ENCODE peak calls at places on chromosomes 4 and X, in nine cellular contexts. V, H, O, Z, F, L, I, J and B are unnamed samples.

GRCh38 chr4:2081540-2081939 is 22.4 kb downstream of the NAT8L start:
- DNase-seq in V (no peak), H (no peak), O (no peak), Z (no peak), F (no peak), L (no peak), I (peak), J (no peak), B (no peak)

GRCh38 chr4:38902695-38903094 is 35.1 kb downstream of the FAM114A1 start:
- DNase-seq in V (no peak), H (peak), O (no peak), Z (no peak), F (no peak), L (no peak), I (no peak), J (peak), B (no peak)

GRCh38 chr4:145153181-145153903 is 27.0 kb downstream of the OTUD4 start:
- DNase-seq in V (no peak), H (no peak), O (no peak), Z (no peak), F (no peak), L (no peak), I (no peak), J (no peak), B (no peak)

GRCh38 chrX:119604778-119605177 is 1.4 kb downstream of the NKRF start:
- DNase-seq in V (no peak), H (no peak), O (no peak), Z (no peak), F (no peak), L (no peak), I (no peak), J (no peak), B (no peak)

GRCh38 chr4:38114435-38114834 is 154.2 kb downstream of the PTTG2 start:
- DNase-seq in V (no peak), H (no peak), O (no peak), Z (no peak), F (no peak), L (no peak), I (no peak), J (no peak), B (no peak)

GRCh38 chrX:154458954-154459829 is 1.1 kb downstream of the PLXNA3 start:
- DNase-seq in V (no peak), H (no peak), O (peak), Z (no peak), F (no peak), L (no peak), I (peak), J (peak), B (no peak)

GRCh38 chr4:85744950-85745349 is 270.0 kb downstream of the ARHGAP24 start:
- DNase-seq in V (no peak), H (no peak), O (no peak), Z (no peak), F (peak), L (no peak), I (no peak), J (no peak), B (no peak)

GRCh38 chr4:160299608-160300007 is 1196.7 kb downstream of the RAPGEF2 start:
- DNase-seq in V (no peak), H (no peak), O (no peak), Z (no peak), F (no peak), L (no peak), I (no peak), J (no peak), B (no peak)

GRCh38 chrX:2629316-2630168 is 61.6 kb upstream of the CD99 start:
- DNase-seq in V (no peak), H (no peak), O (no peak), Z (no peak), F (no peak), L (no peak), I (no peak), J (no peak), B (no peak)

GRCh38 chr4:90240333-90240732 is 113.1 kb downstream of the CCSER1 start:
- DNase-seq in V (no peak), H (no peak), O (no peak), Z (no peak), F (no peak), L (no peak), I (no peak), J (no peak), B (no peak)

GRCh38 chr4:98748609-98749008 is 90.2 kb upstream of the TSPAN5 start:
- DNase-seq in V (no peak), H (no peak), O (no peak), Z (no peak), F (no peak), L (no peak), I (no peak), J (no peak), B (no peak)

GRCh38 chrX:20252392-20253231 is 14.1 kb downstream of the RPS6KA3 start:
- DNase-seq in V (no peak), H (peak), O (peak), Z (no peak), F (peak), L (peak), I (peak), J (peak), B (no peak)

GRCh38 chrX:110853610-110854009 is 58.0 kb upstream of the CHRDL1 start:
- DNase-seq in V (no peak), H (peak), O (no peak), Z (no peak), F (no peak), L (peak), I (no peak), J (peak), B (no peak)

GRCh38 chr4:77538574-77539157 is 67.0 kb upstream of the CXCL13 start:
- DNase-seq in V (no peak), H (peak), O (no peak), Z (no peak), F (peak), L (no peak), I (peak), J (no peak), B (no peak)

GRCh38 chr4:84917087-84917821 is 49.2 kb downstream of the WDFY3 start:
- DNase-seq in V (no peak), H (no peak), O (no peak), Z (no peak), F (no peak), L (no peak), I (no peak), J (no peak), B (no peak)

GRCh38 chr4:64271601-64272081 is 137.6 kb downstream of the TECRL start:
- DNase-seq in V (no peak), H (peak), O (no peak), Z (no peak), F (no peak), L (no peak), I (no peak), J (peak), B (no peak)

GRCh38 chr4:8688041-8688907 is 95.7 kb downstream of the CPZ start:
- DNase-seq in V (no peak), H (peak), O (peak), Z (no peak), F (peak), L (no peak), I (no peak), J (peak), B (no peak)

GRCh38 chr4:30720021-30720655 is at the start of gene PCDH7:
- DNase-seq in V (no peak), H (peak), O (peak), Z (no peak), F (no peak), L (no peak), I (peak), J (peak), B (no peak)

GRCh38 chr4:30718889-30719252 is 1.3 kb upstream of the PCDH7 start:
- DNase-seq in V (no peak), H (peak), O (no peak), Z (no peak), F (no peak), L (no peak), I (no peak), J (no peak), B (no peak)

GRCh38 chr4:30718021-30718888 is 1.9 kb upstream of the PCDH7 start:
- DNase-seq in V (no peak), H (peak), O (peak), Z (no peak), F (no peak), L (no peak), I (peak), J (no peak), B (no peak)

GRCh38 chr4:30720656-30721352 is 635 bp downstream of the PCDH7 start:
- DNase-seq in V (peak), H (peak), O (peak), Z (no peak), F (no peak), L (no peak), I (no peak), J (no peak), B (no peak)

GRCh38 chr4:30719363-30720020 is 677 bp upstream of the PCDH7 start:
- DNase-seq in V (peak), H (peak), O (peak), Z (no peak), F (no peak), L (no peak), I (peak), J (peak), B (no peak)
- H3K4me3 ChIP-seq in V (peak), H (peak), O (peak), Z (peak), F (no peak), L (peak), I (peak), J (no peak), B (peak)

GRCh38 chr4:113958766-113959540 is 20.5 kb downstream of the ARSJ start:
- DNase-seq in V (no peak), H (peak), O (no peak), Z (no peak), F (peak), L (no peak), I (no peak), J (peak), B (no peak)
- TF ChIP-seq POLR2A in V (no peak), H (no peak), O (no peak), Z (no peak), F (no peak), L (no peak), I (no peak), J (no peak), B (no peak)

GRCh38 chr4:41214158-41215146 is at the start of gene APBB2:
- DNase-seq in V (peak), H (peak), O (peak), Z (peak), F (peak), L (peak), I (peak), J (peak), B (peak)

GRCh38 chr4:41215155-41215554 is 813 bp upstream of the APBB2 start:
- DNase-seq in V (no peak), H (no peak), O (no peak), Z (no peak), F (no peak), L (no peak), I (no peak), J (peak), B (no peak)

GRCh38 chr4:41213563-41214157 is 682 bp downstream of the APBB2 start:
- DNase-seq in V (no peak), H (peak), O (peak), Z (no peak), F (no peak), L (no peak), I (no peak), J (no peak), B (no peak)

GRCh38 chr4:41209901-41210300 is 4.4 kb downstream of the APBB2 start:
- DNase-seq in V (no peak), H (no peak), O (peak), Z (no peak), F (no peak), L (no peak), I (no peak), J (no peak), B (no peak)

DNA sequence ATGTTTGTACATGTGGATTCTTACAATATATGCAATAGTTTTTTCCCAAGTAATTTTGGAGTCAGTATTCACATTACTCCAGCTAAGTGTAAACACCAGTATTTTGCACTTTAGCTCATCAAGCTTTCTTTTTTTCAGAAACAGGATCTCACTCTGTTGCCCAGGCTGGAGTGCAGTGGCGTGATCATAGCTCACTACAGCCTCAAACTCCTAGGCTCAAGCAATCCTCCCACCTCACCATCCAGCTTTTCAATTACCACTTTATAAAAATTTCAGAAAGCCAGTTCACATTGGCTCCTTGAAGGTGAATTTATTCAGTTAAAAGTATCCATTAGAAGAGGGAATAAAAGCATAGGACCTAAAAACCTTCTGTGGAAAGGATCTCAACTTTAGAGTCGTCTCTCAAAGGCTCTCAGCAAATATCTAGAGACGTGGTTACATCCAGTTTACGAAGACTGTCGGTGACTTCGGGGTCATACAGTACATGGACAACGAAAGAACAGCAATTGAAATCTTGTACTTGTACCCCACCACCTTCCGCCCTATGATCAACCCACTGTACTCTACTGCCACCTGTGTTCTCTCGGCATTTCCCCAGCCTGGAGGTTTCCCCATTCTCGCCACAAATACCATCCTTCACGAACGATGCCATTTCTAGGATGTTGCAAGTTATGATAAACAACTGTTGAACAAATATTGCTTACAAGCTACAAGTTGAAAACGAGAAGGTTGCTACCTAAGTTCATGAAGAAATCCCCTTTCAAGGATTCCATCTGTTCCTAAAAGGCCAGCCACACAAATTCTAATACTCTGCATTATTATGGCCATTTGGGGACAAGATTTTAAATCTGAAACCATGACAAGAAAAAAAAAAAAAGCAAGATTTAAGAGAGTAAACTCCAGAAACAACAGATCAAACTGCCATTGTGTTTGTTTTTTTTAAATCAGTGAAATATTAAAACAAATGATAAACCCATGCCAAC is 1.8 kb downstream of the APBB2 start:
- DNase-seq in V (no peak), H (peak), O (peak), Z (no peak), F (no peak), L (peak), I (peak), J (peak), B (no peak)
- H3K4me3 ChIP-seq in V (peak), H (peak), O (no peak), Z (peak), F (peak), L (peak), I (peak), J (no peak), B (peak)

DNA sequence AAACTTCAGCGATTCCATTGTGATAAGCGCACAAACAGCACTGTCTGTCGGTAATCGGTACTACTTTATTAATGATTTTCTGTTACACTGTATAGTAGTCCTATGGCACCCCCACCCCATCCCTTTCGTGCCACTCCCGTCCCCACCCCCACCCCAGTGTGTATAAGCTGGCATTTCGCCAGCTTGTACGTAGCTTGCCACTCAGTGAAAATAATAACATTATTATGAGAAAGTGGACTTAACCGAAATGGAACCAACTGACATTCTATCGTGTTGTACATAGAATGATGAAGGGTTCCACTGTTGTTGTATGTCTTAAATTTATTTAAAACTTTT is 4.8 kb downstream of the MID1IP1 start:
- DNase-seq in V (no peak), H (peak), O (no peak), Z (no peak), F (no peak), L (no peak), I (no peak), J (no peak), B (no peak)
- TF ChIP-seq POLR2A in V (no peak), H (no peak), O (no peak), Z (no peak), F (no peak), L (no peak), I (no peak), J (no peak), B (no peak)